ENCODE peak calls at places on chromosomes 1 and 21, in ten cellular contexts. I, C, S, B, F, W, A, Q, K and R are unnamed samples.

GRCh38 chr1:41239988-41240610 is 2.0 kb downstream of the SCMH1 start:
- DNase-seq in I (peak; percentile 47), C (peak; percentile 27), S (peak; percentile 62), B (no peak), F (no peak), W (no peak), A (no peak), Q (no peak), K (no peak), R (no peak)

GRCh38 chr21:40516336-40516735 is 330.6 kb downstream of the DSCAM start:
- DNase-seq in I (no peak), C (no peak), S (no peak), B (no peak), F (peak; percentile 71), W (no peak), A (no peak), Q (no peak), K (no peak), R (no peak)

GRCh38 chr1:15272009-15272781 is 25.2 kb downstream of the FHAD1 start:
- DNase-seq in I (peak; percentile 98), C (peak; percentile 49), S (peak; percentile 73), B (peak; percentile 78), F (peak; percentile 46), W (no peak), A (no peak), Q (peak; percentile 26), K (peak; percentile 19), R (peak; percentile 22)

GRCh38 chr1:7104053-7104738 is 318.9 kb downstream of the CAMTA1 start:
- DNase-seq in I (no peak), C (no peak), S (no peak), B (no peak), F (no peak), W (no peak), A (no peak), Q (no peak), K (no peak), R (no peak)

GRCh38 chr1:20719261-20719660 is 1.5 kb upstream of the KIF17 start:
- DNase-seq in I (no peak), C (no peak), S (no peak), B (no peak), F (no peak), W (no peak), A (no peak), Q (no peak), K (no peak), R (no peak)

GRCh38 chr1:207951652-207952051 is 40.7 kb upstream of the CD34 start:
- DNase-seq in I (no peak), C (no peak), S (no peak), B (no peak), F (no peak), W (no peak), A (no peak), Q (no peak), K (no peak), R (no peak)

GRCh38 chr1:223504741-223505140 is 111.5 kb downstream of the CCDC185 start:
- DNase-seq in I (no peak), C (no peak), S (peak; percentile 90), B (no peak), F (no peak), W (peak; percentile 73), A (no peak), Q (no peak), K (no peak), R (no peak)

GRCh38 chr1:224635356-224635755 is 19.2 kb downstream of the CNIH3 start:
- DNase-seq in I (no peak), C (no peak), S (peak; percentile 87), B (peak; percentile 62), F (no peak), W (no peak), A (no peak), Q (no peak), K (no peak), R (no peak)

GRCh38 chr1:110059133-110059863 is 11.2 kb downstream of the ALX3 start:
- DNase-seq in I (no peak), C (no peak), S (peak; percentile 24), B (no peak), F (no peak), W (no peak), A (no peak), Q (no peak), K (no peak), R (no peak)

GRCh38 chr21:45598109-45598508 is 45.4 kb upstream of the PCBP3 start:
- DNase-seq in I (no peak), C (no peak), S (no peak), B (no peak), F (no peak), W (no peak), A (no peak), Q (peak; percentile 7), K (no peak), R (no peak)

GRCh38 chr1:220511785-220512184 is 16.2 kb upstream of the MARK1 start:
- DNase-seq in I (no peak), C (no peak), S (no peak), B (no peak), F (no peak), W (no peak), A (no peak), Q (no peak), K (no peak), R (no peak)

GRCh38 chr1:94270801-94271203 is 33.4 kb upstream of the ARHGAP29 start:
- DNase-seq in I (no peak), C (no peak), S (peak; percentile 86), B (no peak), F (no peak), W (no peak), A (no peak), Q (no peak), K (no peak), R (no peak)

GRCh38 chr21:42858185-42858847 is 21.0 kb downstream of the WDR4 start:
- DNase-seq in I (no peak), C (no peak), S (no peak), B (no peak), F (no peak), W (no peak), A (no peak), Q (no peak), K (no peak), R (no peak)

GRCh38 chr1:28934676-28935075 is 20.3 kb downstream of the EPB41 start:
- DNase-seq in I (no peak), C (no peak), S (peak; percentile 19), B (no peak), F (no peak), W (no peak), A (no peak), Q (no peak), K (no peak), R (no peak)

GRCh38 chr1:167474191-167474641 is 44.1 kb downstream of the CD247 start:
- DNase-seq in I (no peak), C (peak; percentile 55), S (no peak), B (no peak), F (no peak), W (no peak), A (no peak), Q (peak; percentile 56), K (no peak), R (peak; percentile 95)

GRCh38 chr1:48227165-48228013 is 4.9 kb downstream of the SLC5A9 start:
- DNase-seq in I (no peak), C (peak; percentile 50), S (no peak), B (no peak), F (peak; percentile 56), W (no peak), A (no peak), Q (no peak), K (no peak), R (peak; percentile 15)

GRCh38 chr1:6386371-6386949 is 7.1 kb downstream of the ACOT7 start:
- DNase-seq in I (no peak), C (no peak), S (peak; percentile 42), B (no peak), F (no peak), W (no peak), A (no peak), Q (no peak), K (no peak), R (no peak)

GRCh38 chr1:53266038-53266437 is 27.7 kb upstream of the MAGOH start:
- DNase-seq in I (no peak), C (no peak), S (no peak), B (peak; percentile 15), F (no peak), W (no peak), A (no peak), Q (no peak), K (no peak), R (no peak)

GRCh38 chr21:44925027-44925755 is 4.5 kb upstream of the ITGB2 start:
- DNase-seq in I (no peak), C (peak; percentile 47), S (peak; percentile 64), B (no peak), F (peak; percentile 30), W (no peak), A (no peak), Q (no peak), K (no peak), R (no peak)

GRCh38 chr1:114755006-114755936 is 2.5 kb downstream of the CSDE1 start:
- DNase-seq in I (no peak), C (no peak), S (peak; percentile 19), B (no peak), F (no peak), W (no peak), A (no peak), Q (no peak), K (no peak), R (no peak)

GRCh38 chr1:41432481-41433280 is 51.8 kb downstream of the EDN2 start:
- DNase-seq in I (peak; percentile 95), C (peak; percentile 61), S (peak; percentile 76), B (peak; percentile 85), F (peak; percentile 74), W (peak; percentile 85), A (no peak), Q (peak; percentile 74), K (peak; percentile 29), R (peak; percentile 70)

GRCh38 chr1:203025721-203026665 is at the start of gene PPFIA4:
- DNase-seq in I (peak; percentile 98), C (peak; percentile 86), S (peak; percentile 75), B (peak; percentile 87), F (peak; percentile 27), W (peak; percentile 91), A (no peak), Q (peak; percentile 84), K (peak; percentile 53), R (no peak)

GRCh38 chr1:97050501-97050900 is 328.9 kb downstream of the PTBP2 start:
- DNase-seq in I (no peak), C (no peak), S (peak; percentile 59), B (no peak), F (peak; percentile 13), W (no peak), A (no peak), Q (no peak), K (no peak), R (no peak)

GRCh38 chr1:89739013-89739843 is 81.6 kb upstream of the LRRC8D start:
- DNase-seq in I (no peak), C (no peak), S (peak; percentile 80), B (no peak), F (no peak), W (no peak), A (no peak), Q (peak; percentile 48), K (no peak), R (no peak)

GRCh38 chr1:11858968-11859871 is 475 bp upstream of the NPPB start:
- DNase-seq in I (no peak), C (peak; percentile 79), S (peak; percentile 49), B (peak; percentile 80), F (peak; percentile 57), W (no peak), A (no peak), Q (peak; percentile 65), K (peak; percentile 17), R (peak; percentile 85)

GRCh38 chr1:58683519-58683918 is 16.3 kb downstream of the MYSM1 start:
- DNase-seq in I (no peak), C (no peak), S (no peak), B (no peak), F (no peak), W (no peak), A (no peak), Q (no peak), K (no peak), R (no peak)

GRCh38 chr1:202551683-202552082 is 158.6 kb downstream of the SYT2 start:
- DNase-seq in I (no peak), C (no peak), S (no peak), B (no peak), F (no peak), W (no peak), A (no peak), Q (no peak), K (no peak), R (peak; percentile 9)

GRCh38 chr1:18819211-18819610 is 40.2 kb downstream of the TAS1R2 start:
- DNase-seq in I (no peak), C (no peak), S (no peak), B (no peak), F (no peak), W (no peak), A (no peak), Q (no peak), K (no peak), R (no peak)